ENCODE peak calls at places on chromosomes 2 and 18, in eight cellular contexts. X is mesothelial cell of epicardium, Z is HepG2, R is heart right ventricle, B is ovary, T is pancreas, C is IMR-90, M is breast epithelium. O is an unnamed sample.

GRCh38 chr2:98734157-98734556 is 3.2 kb upstream of the MGAT4A start:
- DNase-seq in X (no peak), Z (no peak), R (no peak), B (no peak), T (no peak), C (no peak), M (no peak), O (no peak)

GRCh38 chr18:28718696-28719095 is 541.8 kb upstream of the CDH2 start:
- DNase-seq in X (no peak), Z (no peak), R (no peak), B (no peak), T (no peak), C (no peak), M (no peak), O (no peak)

GRCh38 chr2:195533771-195534642 is 123.0 kb upstream of the SLC39A10 start:
- DNase-seq in X (no peak), Z (no peak), R (peak), B (peak), T (no peak), C (peak), M (no peak), O (no peak)

GRCh38 chr2:196649202-196649601 is 9.7 kb downstream of the CCDC150 start:
- DNase-seq in X (no peak), Z (no peak), R (no peak), B (no peak), T (no peak), C (no peak), M (no peak), O (no peak)

GRCh38 chr18:69128978-69129377 is 271.7 kb upstream of the DOK6 start:
- DNase-seq in X (no peak), Z (no peak), R (no peak), B (no peak), T (no peak), C (no peak), M (no peak), O (no peak)

GRCh38 chr2:60515751-60516226 is 37.7 kb downstream of the BCL11A start:
- DNase-seq in X (no peak), Z (no peak), R (no peak), B (no peak), T (no peak), C (peak), M (no peak), O (no peak)

GRCh38 chr18:21210278-21210677 is 31.8 kb upstream of the GREB1L start:
- DNase-seq in X (no peak), Z (no peak), R (no peak), B (peak), T (no peak), C (no peak), M (no peak), O (no peak)

GRCh38 chr2:222404126-222404891 is 20.0 kb upstream of the SGPP2 start:
- DNase-seq in X (no peak), Z (no peak), R (no peak), B (no peak), T (no peak), C (no peak), M (no peak), O (no peak)

GRCh38 chr2:142819411-142819810 is 58.1 kb upstream of the KYNU start:
- DNase-seq in X (no peak), Z (no peak), R (no peak), B (no peak), T (no peak), C (no peak), M (no peak), O (no peak)

GRCh38 chr2:42105330-42106256 is 57.8 kb downstream of the PKDCC start:
- DNase-seq in X (no peak), Z (peak), R (peak), B (no peak), T (no peak), C (no peak), M (no peak), O (no peak)

GRCh38 chr2:12764075-12764722 is 47.5 kb downstream of the TRIB2 start:
- DNase-seq in X (no peak), Z (no peak), R (no peak), B (no peak), T (no peak), C (peak), M (no peak), O (no peak)

GRCh38 chr2:233065954-233066470 is 5.9 kb downstream of the INPP5D start:
- DNase-seq in X (no peak), Z (no peak), R (no peak), B (no peak), T (no peak), C (no peak), M (no peak), O (no peak)

GRCh38 chr2:30072250-30072842 is 74.5 kb upstream of the YPEL5 start:
- DNase-seq in X (peak), Z (peak), R (peak), B (peak), T (peak), C (peak), M (no peak), O (peak)

GRCh38 chr18:76588591-76589303 is 93.7 kb upstream of the ZNF516 start:
- DNase-seq in X (no peak), Z (no peak), R (no peak), B (no peak), T (no peak), C (no peak), M (no peak), O (no peak)

GRCh38 chr18:48824231-48824970 is 126.4 kb downstream of the SMAD7 start:
- DNase-seq in X (peak), Z (no peak), R (peak), B (peak), T (no peak), C (no peak), M (peak), O (no peak)

GRCh38 chr2:242088471-242089212 is 219.1 kb downstream of the RTP5 start:
- DNase-seq in X (peak), Z (peak), R (peak), B (peak), T (peak), C (peak), M (peak), O (peak)

GRCh38 chr2:109217362-109218086 is 88.5 kb downstream of the SH3RF3 start:
- DNase-seq in X (no peak), Z (no peak), R (no peak), B (no peak), T (no peak), C (peak), M (no peak), O (no peak)

GRCh38 chr18:50696929-50697328 is 122.9 kb downstream of the MRO start:
- DNase-seq in X (no peak), Z (no peak), R (no peak), B (no peak), T (no peak), C (no peak), M (no peak), O (no peak)

GRCh38 chr18:48541026-48541746 is 2.4 kb downstream of the CTIF start:
- DNase-seq in X (peak), Z (no peak), R (peak), B (peak), T (peak), C (peak), M (peak), O (peak)

GRCh38 chr2:97891611-97892010 is 104.1 kb downstream of the TMEM131 start:
- DNase-seq in X (no peak), Z (no peak), R (no peak), B (no peak), T (no peak), C (no peak), M (no peak), O (no peak)

GRCh38 chr2:39523308-39524044 is 86.4 kb upstream of the MAP4K3 start:
- DNase-seq in X (no peak), Z (peak), R (no peak), B (no peak), T (no peak), C (peak), M (no peak), O (no peak)

GRCh38 chr2:209637293-209637692 is 134.3 kb upstream of the UNC80 start:
- DNase-seq in X (no peak), Z (no peak), R (no peak), B (no peak), T (no peak), C (no peak), M (no peak), O (no peak)

GRCh38 chr2:209636066-209636465 is 135.6 kb upstream of the UNC80 start:
- DNase-seq in X (no peak), Z (no peak), R (no peak), B (no peak), T (no peak), C (no peak), M (no peak), O (no peak)

GRCh38 chr2:209640358-209640757 is 131.3 kb upstream of the UNC80 start:
- DNase-seq in X (no peak), Z (no peak), R (no peak), B (no peak), T (no peak), C (no peak), M (no peak), O (no peak)

GRCh38 chr2:209642146-209642815 is 129.4 kb upstream of the UNC80 start:
- DNase-seq in X (no peak), Z (no peak), R (no peak), B (no peak), T (no peak), C (peak), M (no peak), O (no peak)

GRCh38 chr2:209638346-209638745 is 133.3 kb upstream of the UNC80 start:
- DNase-seq in X (no peak), Z (no peak), R (no peak), B (no peak), T (no peak), C (peak), M (no peak), O (no peak)
- TF ChIP-seq CTCF in X (no peak), Z (no peak), R (no peak), B (no peak), T (no peak), C (no peak), M (no peak), O (no peak)

GRCh38 chr2:112645396-112646101 is at the start of gene SLC20A1:
- DNase-seq in X (peak), Z (peak), R (peak), B (peak), T (peak), C (peak), M (peak), O (peak)
- TF ChIP-seq CTCF in X (peak), Z (peak), R (peak), B (no peak), T (peak), C (peak), M (no peak), O (peak)

GRCh38 chr2:45001629-45002385 is 7.4 kb downstream of the SIX2 start:
- DNase-seq in X (no peak), Z (no peak), R (no peak), B (no peak), T (no peak), C (no peak), M (no peak), O (no peak)
- TF ChIP-seq CTCF in X (no peak), Z (no peak), R (no peak), B (no peak), T (no peak), C (no peak), M (no peak), O (no peak)

DNA sequence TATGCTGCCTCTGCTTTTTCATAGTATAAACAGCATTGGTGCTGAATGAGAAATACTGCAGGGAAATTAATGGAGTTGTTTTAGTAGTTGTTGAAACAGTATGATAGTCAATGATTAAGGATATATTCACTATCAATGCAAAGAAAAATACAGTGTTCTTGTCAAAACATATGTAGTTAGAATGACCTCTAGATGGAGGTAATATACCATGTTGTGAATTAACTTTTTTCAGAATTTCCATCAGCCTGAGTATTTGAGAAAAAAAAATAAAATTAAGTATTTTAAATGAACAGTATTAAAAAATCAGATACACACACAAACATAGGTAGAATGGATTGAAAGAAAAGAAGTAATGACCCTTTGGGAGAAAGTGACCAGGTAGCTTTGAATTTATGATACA is 59.5 kb downstream of the RMDN2 start:
- DNase-seq in X (no peak), Z (no peak), R (no peak), B (no peak), T (no peak), C (peak), M (no peak), O (no peak)
- TF ChIP-seq CTCF in X (no peak), Z (no peak), R (peak), B (no peak), T (no peak), C (peak), M (no peak), O (no peak)

GRCh38 chr2:162929571-162929970 is 91.0 kb upstream of the KCNH7 start:
- DNase-seq in X (no peak), Z (no peak), R (no peak), B (no peak), T (no peak), C (no peak), M (no peak), O (no peak)

GRCh38 chr2:162932416-162932815 is 93.8 kb upstream of the KCNH7 start:
- DNase-seq in X (no peak), Z (no peak), R (no peak), B (no peak), T (no peak), C (no peak), M (no peak), O (no peak)

GRCh38 chr2:162938387-162938786 is 99.8 kb upstream of the KCNH7 start:
- DNase-seq in X (no peak), Z (no peak), R (no peak), B (no peak), T (no peak), C (no peak), M (no peak), O (no peak)

GRCh38 chr2:162928356-162928755 is 89.8 kb upstream of the KCNH7 start:
- DNase-seq in X (no peak), Z (no peak), R (no peak), B (no peak), T (no peak), C (no peak), M (no peak), O (no peak)

DNA sequence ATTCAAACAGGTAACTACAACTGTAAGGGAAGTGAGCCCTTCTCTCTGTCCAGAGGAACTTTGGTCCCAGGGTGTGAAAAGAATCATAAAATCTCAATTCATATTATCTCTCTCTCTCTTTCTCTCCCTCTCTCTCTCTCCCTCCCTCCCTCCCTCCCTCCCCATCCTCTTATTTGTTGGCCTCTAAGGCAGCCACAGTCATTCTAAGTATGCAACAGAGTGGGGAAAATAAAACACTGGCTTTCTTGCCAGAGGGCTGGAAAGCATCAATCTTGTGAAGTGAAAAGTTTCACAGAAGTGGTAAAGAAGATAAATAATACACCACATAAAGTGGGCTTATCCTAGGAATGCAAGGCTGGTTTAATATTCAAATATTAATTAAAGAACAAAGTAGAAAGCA is 95.6 kb upstream of the KCNH7 start:
- DNase-seq in X (no peak), Z (no peak), R (no peak), B (no peak), T (no peak), C (no peak), M (no peak), O (no peak)
- TF ChIP-seq CTCF in X (no peak), Z (no peak), R (no peak), B (no peak), T (no peak), C (no peak), M (no peak), O (no peak)